ENCODE peak calls at places on chromosomes 2 and 18, in seven cellular contexts. One of them, this sample, is unnamed.

GRCh38 chr2:230738391-230738811 is 25.8 kb downstream of the CAB39 start:
- DNase-seq in HFF-Myc: no peak
- DNase-seq in omental fat pad: no peak
- DNase-seq in NCI-H460: no peak
- DNase-seq in brain microvascular endothelial cell: peak
- DNase-seq in midbrain: no peak
- DNase-seq in cardiac fibroblast: peak
- DNase-seq in this sample: no peak

GRCh38 chr2:99066075-99066557 is 75.4 kb upstream of the C2orf15 start:
- DNase-seq in brain microvascular endothelial cell: peak
- DNase-seq in omental fat pad: no peak
- DNase-seq in cardiac fibroblast: peak
- DNase-seq in NCI-H460: peak
- DNase-seq in HFF-Myc: peak
- DNase-seq in midbrain: peak
- DNase-seq in this sample: peak

GRCh38 chr2:205364261-205364660 is 318.0 kb upstream of the NRP2 start:
- DNase-seq in brain microvascular endothelial cell: no peak
- DNase-seq in cardiac fibroblast: no peak
- DNase-seq in HFF-Myc: no peak
- DNase-seq in omental fat pad: no peak
- DNase-seq in NCI-H460: no peak
- DNase-seq in midbrain: no peak
- DNase-seq in this sample: no peak

GRCh38 chr2:41610501-41611242 is 437.1 kb upstream of the PKDCC start:
- DNase-seq in HFF-Myc: no peak
- DNase-seq in midbrain: no peak
- DNase-seq in brain microvascular endothelial cell: peak
- DNase-seq in omental fat pad: no peak
- DNase-seq in cardiac fibroblast: peak
- DNase-seq in NCI-H460: no peak
- DNase-seq in this sample: peak

GRCh38 chr18:55186588-55186987 is 227.3 kb upstream of the CCDC68 start:
- DNase-seq in midbrain: no peak
- DNase-seq in brain microvascular endothelial cell: no peak
- DNase-seq in omental fat pad: no peak
- DNase-seq in HFF-Myc: no peak
- DNase-seq in cardiac fibroblast: no peak
- DNase-seq in NCI-H460: no peak
- DNase-seq in this sample: no peak

GRCh38 chr2:64274399-64275173 is 130.4 kb upstream of the PELI1 start:
- DNase-seq in NCI-H460: no peak
- DNase-seq in cardiac fibroblast: no peak
- DNase-seq in brain microvascular endothelial cell: no peak
- DNase-seq in omental fat pad: no peak
- DNase-seq in midbrain: no peak
- DNase-seq in HFF-Myc: no peak
- DNase-seq in this sample: no peak

GRCh38 chr2:105393373-105394055 is 5.3 kb downstream of the FHL2 start:
- DNase-seq in cardiac fibroblast: peak
- DNase-seq in midbrain: no peak
- DNase-seq in HFF-Myc: no peak
- DNase-seq in brain microvascular endothelial cell: peak
- DNase-seq in omental fat pad: no peak
- DNase-seq in NCI-H460: no peak
- DNase-seq in this sample: no peak

GRCh38 chr2:8254791-8255447 is 426.9 kb upstream of the ID2 start:
- DNase-seq in brain microvascular endothelial cell: no peak
- DNase-seq in midbrain: no peak
- DNase-seq in NCI-H460: no peak
- DNase-seq in HFF-Myc: no peak
- DNase-seq in omental fat pad: no peak
- DNase-seq in cardiac fibroblast: no peak
- DNase-seq in this sample: no peak

GRCh38 chr2:236955675-236956618 is 129.7 kb upstream of the COPS8 start:
- DNase-seq in HFF-Myc: no peak
- DNase-seq in brain microvascular endothelial cell: no peak
- DNase-seq in cardiac fibroblast: no peak
- DNase-seq in omental fat pad: no peak
- DNase-seq in NCI-H460: no peak
- DNase-seq in midbrain: no peak
- DNase-seq in this sample: no peak

This sample was measured in HCEC 1CT.